ENCODE peak calls at places on chromosomes 13 and 19, in eight cellular contexts. Y is effector memory CD4-positive, alpha-beta T cell; I is mesendoderm; O is iPS-NIHi11; W is thoracic aorta; T is HTR-8/SVneo; A is iris pigment epithelial cell; X is central memory CD8-positive, alpha-beta T cell. K is an unnamed sample.

GRCh38 chr13:27403252-27403678 is 21.2 kb upstream of the GTF3A start:
- DNase-seq in Y (no peak), W (no peak), O (peak; percentile 26), I (peak; percentile 63), T (peak; percentile 28), A (peak; percentile 80), X (no peak), K (peak; percentile 79)

GRCh38 chr13:98026457-98026857 is 73.0 kb downstream of the IPO5 start:
- DNase-seq in T (no peak), X (no peak), A (peak; percentile 21), W (no peak), Y (no peak), O (peak; percentile 53), I (peak; percentile 53), K (peak; percentile 32)

GRCh38 chr19:39126593-39127187 is 1.1 kb downstream of the PAK4 start:
- DNase-seq in W (no peak), I (peak; percentile 45), Y (no peak), T (no peak), O (no peak), X (no peak), A (peak; percentile 44), K (peak; percentile 72)

GRCh38 chr19:16025108-16026101 is 50.9 kb upstream of the TPM4 start:
- DNase-seq in W (no peak), I (peak; percentile 54), O (peak; percentile 56), A (peak; percentile 68), T (peak; percentile 81), Y (no peak), X (no peak), K (peak; percentile 92)

GRCh38 chr19:54893406-54893805 is 12.5 kb upstream of the NCR1 start:
- DNase-seq in A (no peak), I (peak; percentile 89), Y (no peak), W (no peak), T (no peak), O (peak; percentile 43), X (no peak), K (no peak)

GRCh38 chr13:113955691-113956090 is 18.2 kb downstream of the C13orf46 start:
- DNase-seq in Y (no peak), I (no peak), O (no peak), A (no peak), T (no peak), W (no peak), X (no peak), K (no peak)

GRCh38 chr13:42354246-42355117 is 82.5 kb downstream of the AKAP11 start:
- DNase-seq in I (peak; percentile 37), X (no peak), A (peak; percentile 91), Y (no peak), O (peak; percentile 23), T (no peak), W (no peak), K (peak; percentile 69)

GRCh38 chr13:101514100-101514499 is 61.6 kb downstream of the ITGBL1 start:
- DNase-seq in I (no peak), Y (no peak), W (no peak), T (no peak), X (no peak), O (no peak), A (no peak), K (peak; percentile 36)

GRCh38 chr19:17041994-17042393 is 15.4 kb upstream of the CPAMD8 start:
- DNase-seq in Y (no peak), A (no peak), O (no peak), X (no peak), T (no peak), I (no peak), W (no peak), K (no peak)

GRCh38 chr19:10617409-10618121 is 7.8 kb upstream of the SLC44A2 start:
- DNase-seq in X (no peak), T (peak; percentile 80), W (no peak), I (no peak), Y (no peak), A (peak; percentile 82), O (no peak), K (peak; percentile 54)

GRCh38 chr13:29456419-29456818 is 139.1 kb downstream of the SLC7A1 start:
- DNase-seq in I (no peak), O (no peak), X (no peak), A (no peak), Y (no peak), W (no peak), T (no peak), K (no peak)

GRCh38 chr19:7539827-7540425 is 4.4 kb downstream of the PNPLA6 start:
- DNase-seq in Y (no peak), W (no peak), A (no peak), O (no peak), X (no peak), T (no peak), I (no peak), K (no peak)

GRCh38 chr19:48391100-48392005 is at the start of gene KDELR1:
- DNase-seq in X (peak; percentile 59), T (peak; percentile 79), W (no peak), Y (peak; percentile 57), I (peak; percentile 70), A (peak; percentile 58), O (peak; percentile 91), K (peak; percentile 88)

GRCh38 chr19:13154911-13155471 is 4.8 kb downstream of the IER2 start:
- DNase-seq in T (peak; percentile 47), X (peak; percentile 78), Y (peak; percentile 79), W (no peak), A (peak; percentile 67), O (peak; percentile 50), I (peak; percentile 95), K (peak; percentile 83)

GRCh38 chr19:42634409-42635232 is 39.9 kb upstream of the CEACAM8 start:
- DNase-seq in W (no peak), A (peak; percentile 38), T (peak; percentile 56), O (peak; percentile 45), I (peak; percentile 5), Y (no peak), X (no peak), K (peak; percentile 68)

GRCh38 chr13:35157143-35157755 is 215.2 kb downstream of the NBEA start:
- DNase-seq in O (peak; percentile 49), T (peak; percentile 22), X (no peak), Y (no peak), I (peak; percentile 64), W (no peak), A (peak; percentile 57), K (peak; percentile 64)

GRCh38 chr19:5357584-5357983 is 17.0 kb upstream of the PTPRS start:
- DNase-seq in O (no peak), A (no peak), T (no peak), W (no peak), Y (no peak), X (no peak), I (no peak), K (no peak)

GRCh38 chr13:45167611-45168554 is 33.0 kb downstream of the KCTD4 start:
- DNase-seq in A (peak; percentile 73), O (no peak), Y (no peak), W (no peak), T (no peak), X (no peak), I (peak; percentile 33), K (peak; percentile 24)

GRCh38 chr19:9786342-9786741 is 17.8 kb upstream of the ZNF846 start:
- DNase-seq in T (no peak), A (no peak), O (no peak), W (no peak), I (no peak), Y (no peak), X (no peak), K (no peak)

GRCh38 chr19:52748336-52748950 is 13.6 kb upstream of the ZNF611 start:
- DNase-seq in Y (no peak), W (no peak), A (peak; percentile 54), X (no peak), I (peak; percentile 83), O (peak; percentile 36), T (no peak), K (peak; percentile 69)

GRCh38 chr19:28289294-28290063 is 923.5 kb downstream of the UQCRFS1 start:
- DNase-seq in T (no peak), X (no peak), O (peak; percentile 55), W (no peak), Y (no peak), A (no peak), I (no peak), K (peak; percentile 89)

GRCh38 chr13:51148952-51149573 is 38.0 kb upstream of the C13orf42 start:
- DNase-seq in O (peak; percentile 41), X (no peak), Y (no peak), W (no peak), T (peak; percentile 9), A (peak; percentile 75), I (peak; percentile 97), K (peak; percentile 75)

GRCh38 chr13:49023441-49023840 is 47.7 kb downstream of the FNDC3A start:
- DNase-seq in A (peak; percentile 84), X (no peak), T (peak; percentile 9), W (no peak), I (no peak), O (no peak), Y (no peak), K (peak; percentile 87)